ENCODE peak calls at places on chromosomes 5 and 9, in nine cellular contexts. One of them, this sample, is unnamed.

GRCh38 chr5:55600536-55601208 is 65.9 kb upstream of the PLPP1 start:
- DNase-seq in NCI-H2081: no peak
- DNase-seq in B cell: no peak
- DNase-seq in stimulated activated naive CD4-positive, alpha-beta T cell: no peak
- DNase-seq in bronchial epithelial cell: no peak
- DNase-seq in EH: peak; percentile 90
- DNase-seq in activated CD4-positive, alpha-beta T cell treated with anti-CD3 and anti-CD28 coated beads for 1 hour: no peak
- DNase-seq in mammary epithelial cell: no peak
- DNase-seq in GOT3: no peak
- DNase-seq in this sample: peak; percentile 69

GRCh38 chr5:61744690-61745619 is 412.9 kb downstream of the ZSWIM6 start:
- DNase-seq in B cell: no peak
- DNase-seq in activated CD4-positive, alpha-beta T cell treated with anti-CD3 and anti-CD28 coated beads for 1 hour: no peak
- DNase-seq in stimulated activated naive CD4-positive, alpha-beta T cell: no peak
- DNase-seq in bronchial epithelial cell: peak; percentile 27
- DNase-seq in EH: peak; percentile 3
- DNase-seq in mammary epithelial cell: no peak
- DNase-seq in NCI-H2081: no peak
- DNase-seq in GOT3: no peak
- DNase-seq in this sample: no peak

GRCh38 chr9:101737705-101738565 is 512 bp downstream of the GRIN3A start:
- DNase-seq in B cell: no peak
- DNase-seq in EH: no peak
- DNase-seq in bronchial epithelial cell: no peak
- DNase-seq in mammary epithelial cell: peak; percentile 2
- DNase-seq in GOT3: no peak
- DNase-seq in activated CD4-positive, alpha-beta T cell treated with anti-CD3 and anti-CD28 coated beads for 1 hour: no peak
- DNase-seq in stimulated activated naive CD4-positive, alpha-beta T cell: no peak
- DNase-seq in NCI-H2081: peak; percentile 31
- DNase-seq in this sample: peak; percentile 1

GRCh38 chr5:37120270-37120669 is 128.9 kb downstream of the CPLANE1 start:
- DNase-seq in B cell: no peak
- DNase-seq in bronchial epithelial cell: no peak
- DNase-seq in activated CD4-positive, alpha-beta T cell treated with anti-CD3 and anti-CD28 coated beads for 1 hour: no peak
- DNase-seq in NCI-H2081: no peak
- DNase-seq in EH: no peak
- DNase-seq in stimulated activated naive CD4-positive, alpha-beta T cell: no peak
- DNase-seq in mammary epithelial cell: no peak
- DNase-seq in GOT3: no peak
- DNase-seq in this sample: no peak

GRCh38 chr5:1836176-1836890 is 35.1 kb downstream of the NDUFS6 start:
- DNase-seq in bronchial epithelial cell: no peak
- DNase-seq in NCI-H2081: no peak
- DNase-seq in B cell: no peak
- DNase-seq in GOT3: no peak
- DNase-seq in mammary epithelial cell: no peak
- DNase-seq in EH: no peak
- DNase-seq in stimulated activated naive CD4-positive, alpha-beta T cell: no peak
- DNase-seq in activated CD4-positive, alpha-beta T cell treated with anti-CD3 and anti-CD28 coated beads for 1 hour: no peak
- DNase-seq in this sample: no peak

GRCh38 chr5:308672-309271 is 12.7 kb upstream of the AHRR start:
- DNase-seq in stimulated activated naive CD4-positive, alpha-beta T cell: no peak
- DNase-seq in activated CD4-positive, alpha-beta T cell treated with anti-CD3 and anti-CD28 coated beads for 1 hour: no peak
- DNase-seq in EH: peak; percentile 33
- DNase-seq in NCI-H2081: no peak
- DNase-seq in mammary epithelial cell: no peak
- DNase-seq in GOT3: no peak
- DNase-seq in B cell: no peak
- DNase-seq in bronchial epithelial cell: peak; percentile 43
- DNase-seq in this sample: peak; percentile 48

GRCh38 chr9:121292801-121293241 is 24.9 kb downstream of the GSN start:
- DNase-seq in mammary epithelial cell: no peak
- DNase-seq in bronchial epithelial cell: no peak
- DNase-seq in stimulated activated naive CD4-positive, alpha-beta T cell: no peak
- DNase-seq in EH: no peak
- DNase-seq in GOT3: no peak
- DNase-seq in B cell: no peak
- DNase-seq in NCI-H2081: no peak
- DNase-seq in activated CD4-positive, alpha-beta T cell treated with anti-CD3 and anti-CD28 coated beads for 1 hour: no peak
- DNase-seq in this sample: no peak

GRCh38 chr9:134475051-134475790 is 149.0 kb downstream of the RXRA start:
- DNase-seq in B cell: peak; percentile 83
- DNase-seq in mammary epithelial cell: no peak
- DNase-seq in activated CD4-positive, alpha-beta T cell treated with anti-CD3 and anti-CD28 coated beads for 1 hour: no peak
- DNase-seq in bronchial epithelial cell: peak; percentile 6
- DNase-seq in NCI-H2081: no peak
- DNase-seq in GOT3: no peak
- DNase-seq in EH: peak; percentile 95
- DNase-seq in stimulated activated naive CD4-positive, alpha-beta T cell: no peak
- DNase-seq in this sample: peak; percentile 81

GRCh38 chr5:134146651-134147544 is 29.9 kb downstream of the SKP1 start:
- DNase-seq in EH: peak; percentile 23
- DNase-seq in GOT3: no peak
- DNase-seq in B cell: no peak
- DNase-seq in activated CD4-positive, alpha-beta T cell treated with anti-CD3 and anti-CD28 coated beads for 1 hour: no peak
- DNase-seq in bronchial epithelial cell: no peak
- DNase-seq in mammary epithelial cell: peak; percentile 11
- DNase-seq in stimulated activated naive CD4-positive, alpha-beta T cell: no peak
- DNase-seq in NCI-H2081: no peak
- DNase-seq in this sample: no peak

GRCh38 chr9:70257512-70257911 is 1.3 kb upstream of the SMC5 start:
- DNase-seq in NCI-H2081: no peak
- DNase-seq in B cell: no peak
- DNase-seq in activated CD4-positive, alpha-beta T cell treated with anti-CD3 and anti-CD28 coated beads for 1 hour: no peak
- DNase-seq in EH: no peak
- DNase-seq in GOT3: no peak
- DNase-seq in mammary epithelial cell: peak; percentile 6
- DNase-seq in bronchial epithelial cell: no peak
- DNase-seq in stimulated activated naive CD4-positive, alpha-beta T cell: no peak
- DNase-seq in this sample: no peak

GRCh38 chr9:72022846-72023245 is 37.6 kb downstream of the C9orf57 start:
- DNase-seq in NCI-H2081: no peak
- DNase-seq in mammary epithelial cell: peak; percentile 89
- DNase-seq in bronchial epithelial cell: peak; percentile 91
- DNase-seq in EH: peak; percentile 86
- DNase-seq in GOT3: no peak
- DNase-seq in activated CD4-positive, alpha-beta T cell treated with anti-CD3 and anti-CD28 coated beads for 1 hour: no peak
- DNase-seq in stimulated activated naive CD4-positive, alpha-beta T cell: no peak
- DNase-seq in B cell: no peak
- DNase-seq in this sample: peak; percentile 77